ENCODE peak calls at places on chromosomes 13 and 19, in six cellular contexts. One of them, this sample, is unnamed.
A peak's percentile ranks its signal among the peaks of the same experiment; 100 is the strongest.

GRCh38 chr13:73465629-73465974 is 406.8 kb downstream of the KLF5 start:
- DNase-seq in activated naive CD4-positive, alpha-beta T cell: no peak
- DNase-seq in fibroblast of pulmonary artery: peak; percentile 10
- DNase-seq in amygdala: no peak
- DNase-seq in fibroblast of mammary gland: peak; percentile 37
- DNase-seq in amniotic epithelial cell: no peak
- DNase-seq in this sample: no peak

GRCh38 chr19:40387151-40387550 is 2.8 kb downstream of the HIPK4 start:
- DNase-seq in activated naive CD4-positive, alpha-beta T cell: no peak
- DNase-seq in fibroblast of pulmonary artery: no peak
- DNase-seq in amygdala: no peak
- DNase-seq in fibroblast of mammary gland: no peak
- DNase-seq in amniotic epithelial cell: no peak
- DNase-seq in this sample: no peak

GRCh38 chr19:1745589-1746031 is 7.7 kb upstream of the ONECUT3 start:
- DNase-seq in activated naive CD4-positive, alpha-beta T cell: no peak
- DNase-seq in fibroblast of pulmonary artery: peak; percentile 29
- DNase-seq in amygdala: no peak
- DNase-seq in fibroblast of mammary gland: no peak
- DNase-seq in amniotic epithelial cell: no peak
- DNase-seq in this sample: no peak

GRCh38 chr19:14150041-14150769 is 13.8 kb upstream of the ASF1B start:
- DNase-seq in activated naive CD4-positive, alpha-beta T cell: no peak
- DNase-seq in fibroblast of pulmonary artery: no peak
- DNase-seq in amygdala: no peak
- DNase-seq in fibroblast of mammary gland: no peak
- DNase-seq in amniotic epithelial cell: no peak
- DNase-seq in this sample: no peak

GRCh38 chr19:3366761-3367571 is 583 bp downstream of the NFIC start:
- DNase-seq in activated naive CD4-positive, alpha-beta T cell: no peak
- DNase-seq in fibroblast of pulmonary artery: no peak
- DNase-seq in amygdala: no peak
- DNase-seq in fibroblast of mammary gland: no peak
- DNase-seq in amniotic epithelial cell: no peak
- DNase-seq in this sample: no peak

GRCh38 chr19:9945319-9945966 is 9.1 kb upstream of the OLFM2 start:
- DNase-seq in activated naive CD4-positive, alpha-beta T cell: no peak
- DNase-seq in fibroblast of pulmonary artery: peak; percentile 98
- DNase-seq in amygdala: no peak
- DNase-seq in fibroblast of mammary gland: peak; percentile 100
- DNase-seq in amniotic epithelial cell: peak; percentile 91
- DNase-seq in this sample: peak; percentile 41

GRCh38 chr19:5321851-5322681 is 18.5 kb downstream of the PTPRS start:
- DNase-seq in activated naive CD4-positive, alpha-beta T cell: peak; percentile 11
- DNase-seq in fibroblast of pulmonary artery: no peak
- DNase-seq in amygdala: no peak
- DNase-seq in fibroblast of mammary gland: no peak
- DNase-seq in amniotic epithelial cell: no peak
- DNase-seq in this sample: no peak

GRCh38 chr13:28423010-28423409 is 71.9 kb downstream of the FLT1 start:
- DNase-seq in activated naive CD4-positive, alpha-beta T cell: no peak
- DNase-seq in fibroblast of pulmonary artery: no peak
- DNase-seq in amygdala: no peak
- DNase-seq in fibroblast of mammary gland: no peak
- DNase-seq in amniotic epithelial cell: no peak
- DNase-seq in this sample: no peak

GRCh38 chr13:60111726-60112125 is 52.0 kb downstream of the DIAPH3 start:
- DNase-seq in activated naive CD4-positive, alpha-beta T cell: no peak
- DNase-seq in fibroblast of pulmonary artery: peak; percentile 31
- DNase-seq in amygdala: no peak
- DNase-seq in fibroblast of mammary gland: no peak
- DNase-seq in amniotic epithelial cell: peak; percentile 22
- DNase-seq in this sample: no peak

GRCh38 chr13:79119578-79120107 is 286.4 kb downstream of the RBM26 start:
- DNase-seq in activated naive CD4-positive, alpha-beta T cell: no peak
- DNase-seq in fibroblast of pulmonary artery: no peak
- DNase-seq in amygdala: no peak
- DNase-seq in fibroblast of mammary gland: no peak
- DNase-seq in amniotic epithelial cell: no peak
- DNase-seq in this sample: no peak

GRCh38 chr19:48922548-48923490 is 10.7 kb upstream of the DHDH start:
- DNase-seq in activated naive CD4-positive, alpha-beta T cell: no peak
- DNase-seq in fibroblast of pulmonary artery: no peak
- DNase-seq in amygdala: no peak
- DNase-seq in fibroblast of mammary gland: no peak
- DNase-seq in amniotic epithelial cell: no peak
- DNase-seq in this sample: no peak

This sample was measured in anterior cingulate cortex.